ENCODE peak calls at places on chromosomes 16 and 17, in eight cellular contexts. One of them, this sample, is unnamed. For H3K36me3, the result is how much of the 10 kb centered on the place peaks cover.

GRCh38 chr17:70144260-70144846 is 25.0 kb upstream of the KCNJ2 start:
- DNase-seq in HCT116: peak
- DNase-seq in adrenal gland: no peak
- DNase-seq in body of pancreas: no peak
- DNase-seq in IMR-90: peak
- DNase-seq in transverse colon: no peak
- DNase-seq in heart left ventricle: no peak
- DNase-seq in right lobe of liver: no peak
- DNase-seq in this sample: no peak

GRCh38 chr16:55297910-55298175 is 26.2 kb upstream of the IRX6 start:
- DNase-seq in IMR-90: peak
- DNase-seq in adrenal gland: no peak
- DNase-seq in right lobe of liver: no peak
- DNase-seq in heart left ventricle: no peak
- DNase-seq in HCT116: no peak
- DNase-seq in body of pancreas: no peak
- DNase-seq in transverse colon: no peak
- DNase-seq in this sample: no peak

GRCh38 chr17:3983945-3984484 is 19.8 kb upstream of the ATP2A3 start:
- DNase-seq in right lobe of liver: peak
- DNase-seq in body of pancreas: no peak
- DNase-seq in heart left ventricle: peak
- DNase-seq in transverse colon: no peak
- DNase-seq in IMR-90: peak
- DNase-seq in HCT116: no peak
- DNase-seq in adrenal gland: no peak
- DNase-seq in this sample: no peak

GRCh38 chr17:45009676-45010467 is 41.6 kb downstream of the DCAKD start:
- DNase-seq in transverse colon: no peak
- DNase-seq in HCT116: no peak
- DNase-seq in IMR-90: no peak
- DNase-seq in adrenal gland: no peak
- DNase-seq in heart left ventricle: no peak
- DNase-seq in right lobe of liver: no peak
- DNase-seq in body of pancreas: no peak
- DNase-seq in this sample: no peak

GRCh38 chr16:15777533-15778203 is 79.2 kb downstream of the MYH11 start:
- DNase-seq in IMR-90: peak
- DNase-seq in body of pancreas: no peak
- DNase-seq in heart left ventricle: no peak
- DNase-seq in adrenal gland: no peak
- DNase-seq in HCT116: peak
- DNase-seq in transverse colon: no peak
- DNase-seq in right lobe of liver: no peak
- DNase-seq in this sample: no peak

GRCh38 chr16:49557070-49557446 is 183.5 kb downstream of the C16orf78 start:
- DNase-seq in IMR-90: no peak
- DNase-seq in right lobe of liver: no peak
- DNase-seq in HCT116: no peak
- DNase-seq in heart left ventricle: no peak
- DNase-seq in body of pancreas: no peak
- DNase-seq in transverse colon: no peak
- DNase-seq in adrenal gland: no peak
- DNase-seq in this sample: no peak

GRCh38 chr16:67034478-67034877 is 5.5 kb downstream of the CBFB start:
- DNase-seq in transverse colon: no peak
- DNase-seq in heart left ventricle: no peak
- DNase-seq in IMR-90: peak
- DNase-seq in body of pancreas: no peak
- DNase-seq in HCT116: no peak
- DNase-seq in adrenal gland: peak
- DNase-seq in right lobe of liver: no peak
- DNase-seq in this sample: no peak

GRCh38 chr17:63939884-63940283 is 7.8 kb upstream of the CD79B start:
- DNase-seq in IMR-90: no peak
- DNase-seq in right lobe of liver: no peak
- DNase-seq in body of pancreas: no peak
- DNase-seq in HCT116: no peak
- DNase-seq in heart left ventricle: no peak
- DNase-seq in transverse colon: no peak
- DNase-seq in adrenal gland: no peak
- DNase-seq in this sample: no peak

GRCh38 chr17:47686276-47686635 is 7.7 kb upstream of the TBKBP1 start:
- DNase-seq in HCT116: no peak
- DNase-seq in IMR-90: peak
- DNase-seq in right lobe of liver: no peak
- DNase-seq in transverse colon: no peak
- DNase-seq in body of pancreas: no peak
- DNase-seq in adrenal gland: no peak
- DNase-seq in heart left ventricle: no peak
- DNase-seq in this sample: no peak

GRCh38 chr16:83992624-83993023 is 24.6 kb downstream of the NECAB2 start:
- DNase-seq in adrenal gland: peak
- DNase-seq in IMR-90: peak
- DNase-seq in right lobe of liver: no peak
- DNase-seq in transverse colon: no peak
- DNase-seq in body of pancreas: peak
- DNase-seq in heart left ventricle: no peak
- DNase-seq in HCT116: no peak
- DNase-seq in this sample: peak

DNA sequence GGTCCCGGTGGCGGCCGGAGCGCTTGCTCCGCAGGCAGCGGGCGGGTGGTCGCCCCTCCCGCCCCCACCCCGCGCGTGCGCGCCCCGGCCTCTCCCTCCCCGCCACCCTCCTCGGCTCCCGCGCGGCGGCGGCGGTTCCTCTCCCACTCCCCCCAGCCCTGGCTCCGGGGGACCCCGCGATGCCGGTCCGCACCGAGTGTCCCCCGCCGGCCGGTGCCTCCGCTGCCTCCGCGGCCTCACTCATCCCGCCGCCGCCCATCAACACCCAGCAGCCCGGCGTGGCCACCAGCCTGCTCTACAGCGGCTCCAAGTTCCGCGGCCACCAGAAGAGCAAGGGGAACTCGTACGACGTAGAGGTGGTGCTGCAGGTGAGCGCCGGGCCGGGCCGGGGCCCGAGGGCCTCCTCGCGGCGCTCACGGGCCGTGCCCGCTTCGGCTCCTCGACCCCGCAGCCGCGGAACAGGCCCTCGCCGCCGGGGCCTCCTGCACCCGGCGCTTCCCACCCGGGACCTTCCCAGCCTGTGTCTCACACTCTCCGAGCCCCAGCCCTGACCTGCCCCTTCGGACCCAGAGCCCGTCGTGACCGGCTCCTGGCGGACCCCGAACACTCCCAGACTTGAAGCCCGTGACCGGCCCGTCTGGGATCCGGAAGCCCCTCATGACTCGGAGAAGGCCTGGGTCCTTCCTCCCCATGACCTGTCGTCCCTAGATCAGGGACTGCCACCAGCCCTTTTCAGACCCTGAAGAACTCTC is 503 bp downstream of the GID4 start:
- DNase-seq in transverse colon: peak
- DNase-seq in heart left ventricle: no peak
- DNase-seq in adrenal gland: no peak
- DNase-seq in right lobe of liver: peak
- DNase-seq in IMR-90: no peak
- DNase-seq in HCT116: no peak
- DNase-seq in body of pancreas: peak
- DNase-seq in this sample: peak
- TF ChIP-seq CTCF in transverse colon: no peak
- TF ChIP-seq CTCF in heart left ventricle: no peak
- TF ChIP-seq CTCF in adrenal gland: no peak
- TF ChIP-seq CTCF in right lobe of liver: no peak
- TF ChIP-seq CTCF in IMR-90: no peak
- TF ChIP-seq CTCF in HCT116: no peak
- TF ChIP-seq CTCF in body of pancreas: no peak
- TF ChIP-seq CTCF in this sample: no peak

DNA sequence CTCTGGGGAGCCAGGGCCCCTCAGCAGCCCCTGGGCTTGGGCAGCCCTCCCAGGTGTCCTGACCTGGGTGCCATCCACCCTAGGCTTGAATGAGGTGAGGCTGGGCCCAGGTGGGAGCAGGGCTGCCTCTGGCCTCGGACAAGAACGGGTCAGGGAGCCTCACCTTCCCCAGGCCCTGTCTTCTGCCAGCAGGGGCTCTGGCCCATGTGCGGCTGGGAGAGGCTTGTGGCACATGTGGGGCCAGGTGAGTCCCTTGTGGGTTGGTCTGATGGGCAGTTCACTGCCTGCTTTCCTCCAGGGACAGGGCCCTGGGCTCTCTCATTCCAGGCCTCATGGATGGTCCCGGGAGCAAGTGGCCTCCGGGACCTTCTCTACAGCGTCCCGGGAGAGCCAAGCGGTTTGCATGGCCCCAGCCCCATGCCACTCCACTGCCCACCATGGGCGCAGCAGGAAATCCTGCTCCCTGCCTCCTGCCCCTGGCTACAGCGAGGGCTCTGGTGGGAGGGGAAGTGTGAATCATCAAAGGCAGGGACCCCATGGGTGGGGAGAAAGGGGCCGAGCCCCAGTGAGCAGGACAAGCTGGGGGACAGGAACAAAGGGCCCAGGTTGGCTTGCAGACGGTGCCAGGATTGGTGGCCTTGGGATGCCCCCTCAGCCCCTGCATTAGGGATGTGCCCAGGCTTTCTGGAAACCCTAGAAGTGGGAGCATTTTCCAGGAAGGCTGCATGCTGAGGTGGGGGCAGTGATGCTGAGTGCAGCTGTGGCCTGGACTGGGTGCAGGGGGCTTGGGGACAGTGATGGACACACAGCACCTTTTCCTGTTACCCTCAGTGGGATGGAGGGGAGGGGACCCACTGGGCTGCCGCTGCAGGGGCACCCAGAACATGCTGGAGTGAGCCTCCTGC is 12.2 kb downstream of the VASN start:
- DNase-seq in adrenal gland: no peak
- DNase-seq in heart left ventricle: no peak
- DNase-seq in transverse colon: no peak
- DNase-seq in HCT116: no peak
- DNase-seq in IMR-90: no peak
- DNase-seq in body of pancreas: peak
- DNase-seq in right lobe of liver: no peak
- DNase-seq in this sample: no peak
- TF ChIP-seq POLR2A in adrenal gland: no peak
- TF ChIP-seq POLR2A in heart left ventricle: no peak
- TF ChIP-seq POLR2A in transverse colon: no peak
- TF ChIP-seq POLR2A in HCT116: no peak
- TF ChIP-seq POLR2A in IMR-90: peak
- TF ChIP-seq POLR2A in body of pancreas: no peak
- TF ChIP-seq POLR2A in right lobe of liver: no peak
- TF ChIP-seq POLR2A in this sample: no peak

DNA sequence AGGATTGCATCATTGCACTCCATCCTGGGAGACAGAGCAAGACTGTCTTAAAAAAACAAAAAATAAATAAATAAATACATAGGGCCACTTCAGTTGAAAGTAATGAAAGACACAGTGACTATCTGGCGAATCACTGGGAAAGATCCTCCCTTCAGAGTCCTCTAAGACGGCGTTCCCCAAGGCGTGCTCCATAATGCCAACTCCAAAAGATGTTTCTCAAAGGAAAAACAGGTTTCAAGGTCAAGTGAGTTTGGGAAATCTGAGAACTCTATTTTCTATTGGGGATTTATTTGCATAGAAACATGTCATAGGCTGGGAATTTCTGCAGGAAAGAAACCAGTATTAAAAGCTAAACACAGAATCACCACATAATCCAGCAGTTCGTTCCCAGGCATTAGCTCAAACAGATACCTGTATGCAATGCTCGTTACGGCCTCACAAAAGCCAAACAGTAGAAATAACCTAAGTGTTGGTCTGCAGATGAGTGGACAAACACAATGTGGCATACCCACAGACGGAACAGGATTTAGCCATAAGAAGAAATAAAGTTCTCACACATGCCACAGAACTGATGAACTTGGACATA is 7.9 kb downstream of the KLHDC4 start:
- DNase-seq in body of pancreas: no peak
- DNase-seq in transverse colon: no peak
- DNase-seq in IMR-90: peak
- DNase-seq in heart left ventricle: no peak
- DNase-seq in adrenal gland: no peak
- DNase-seq in HCT116: no peak
- DNase-seq in right lobe of liver: no peak
- DNase-seq in this sample: no peak
- H3K36me3 ChIP-seq in body of pancreas: under half
- H3K36me3 ChIP-seq in transverse colon: under half
- H3K36me3 ChIP-seq in IMR-90: under half
- H3K36me3 ChIP-seq in heart left ventricle: under half
- H3K36me3 ChIP-seq in adrenal gland: under half
- H3K36me3 ChIP-seq in HCT116: under half
- H3K36me3 ChIP-seq in right lobe of liver: under half
- H3K36me3 ChIP-seq in this sample: under half

GRCh38 chr17:1560582-1561170 is 1.9 kb downstream of the PITPNA start:
- DNase-seq in HCT116: no peak
- DNase-seq in transverse colon: no peak
- DNase-seq in body of pancreas: no peak
- DNase-seq in right lobe of liver: no peak
- DNase-seq in heart left ventricle: no peak
- DNase-seq in adrenal gland: no peak
- DNase-seq in IMR-90: no peak
- DNase-seq in this sample: no peak

GRCh38 chr17:1559743-1560581 is 2.6 kb downstream of the PITPNA start:
- DNase-seq in IMR-90: no peak
- DNase-seq in heart left ventricle: no peak
- DNase-seq in body of pancreas: no peak
- DNase-seq in right lobe of liver: no peak
- DNase-seq in HCT116: no peak
- DNase-seq in transverse colon: peak
- DNase-seq in adrenal gland: no peak
- DNase-seq in this sample: no peak

GRCh38 chr17:1563786-1564613 is 1.4 kb upstream of the PITPNA start:
- DNase-seq in adrenal gland: no peak
- DNase-seq in heart left ventricle: no peak
- DNase-seq in IMR-90: no peak
- DNase-seq in right lobe of liver: no peak
- DNase-seq in HCT116: no peak
- DNase-seq in body of pancreas: no peak
- DNase-seq in transverse colon: no peak
- DNase-seq in this sample: no peak

GRCh38 chr17:1562178-1562643 is 381 bp downstream of the PITPNA start:
- DNase-seq in heart left ventricle: peak
- DNase-seq in right lobe of liver: peak
- DNase-seq in transverse colon: peak
- DNase-seq in IMR-90: no peak
- DNase-seq in body of pancreas: no peak
- DNase-seq in HCT116: no peak
- DNase-seq in adrenal gland: peak
- DNase-seq in this sample: no peak

DNA sequence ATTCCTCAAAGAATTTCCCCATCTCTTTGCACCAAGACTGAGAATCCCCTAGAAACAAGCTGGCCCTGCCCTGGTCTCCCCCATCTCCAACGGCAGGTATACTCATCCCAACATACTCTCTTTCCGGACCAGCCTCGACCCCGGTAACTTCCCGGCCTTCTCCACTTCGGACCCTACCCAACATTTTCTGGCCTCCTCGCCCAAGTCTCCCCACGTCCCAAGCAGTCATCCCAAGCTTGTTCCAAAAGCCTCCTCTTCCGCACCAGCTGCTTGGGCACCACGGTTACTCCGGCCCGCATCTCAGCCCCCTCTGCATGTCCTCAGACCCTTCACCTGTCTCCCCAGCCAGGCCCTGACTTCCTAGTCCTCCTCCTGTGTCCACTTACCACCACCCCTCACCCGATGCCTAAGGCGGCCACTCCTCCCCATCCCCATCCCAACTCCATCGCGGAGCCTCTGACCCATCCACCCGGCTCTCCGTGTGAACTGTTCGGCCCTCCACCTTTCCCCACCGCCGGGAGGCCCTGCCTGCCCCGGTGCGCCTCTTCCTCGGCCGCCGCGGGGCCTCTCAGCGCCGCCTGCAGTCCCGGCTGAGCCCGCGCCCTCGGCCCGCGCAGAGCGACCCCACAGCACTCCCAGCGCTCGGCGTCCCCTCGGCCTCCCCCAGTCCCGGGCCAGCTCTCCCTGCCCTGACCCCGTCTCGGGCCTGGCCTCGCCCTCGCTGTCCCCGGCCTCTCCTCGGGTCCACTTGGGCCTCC is 993 bp downstream of the PITPNA start:
- DNase-seq in right lobe of liver: no peak
- DNase-seq in body of pancreas: peak
- DNase-seq in adrenal gland: no peak
- DNase-seq in HCT116: no peak
- DNase-seq in heart left ventricle: no peak
- DNase-seq in transverse colon: no peak
- DNase-seq in IMR-90: no peak
- DNase-seq in this sample: no peak
- TF ChIP-seq CTCF in right lobe of liver: peak
- TF ChIP-seq CTCF in body of pancreas: peak
- TF ChIP-seq CTCF in adrenal gland: no peak
- TF ChIP-seq CTCF in HCT116: no peak
- TF ChIP-seq CTCF in heart left ventricle: peak
- TF ChIP-seq CTCF in transverse colon: peak
- TF ChIP-seq CTCF in IMR-90: peak
- TF ChIP-seq CTCF in this sample: no peak

This sample was measured in uterus.